ENCODE peak calls at places on chromosomes 13 and 19, in nine cellular contexts. One of them, this sample, is unnamed.

GRCh38 chr19:12733369-12733896 is 1.1 kb downstream of the TRIR start:
- DNase-seq in posterior vena cava: no peak
- DNase-seq in GM10248: peak
- DNase-seq in NCI-H226: peak
- DNase-seq in hippocampal formation: no peak
- DNase-seq in endothelial cell: no peak
- DNase-seq in AG08396: peak
- DNase-seq in AG04449: no peak
- DNase-seq in T-helper 1 cell: no peak
- DNase-seq in this sample: no peak

GRCh38 chr19:48992571-48993174 is 436 bp downstream of the GYS1 start:
- DNase-seq in posterior vena cava: no peak
- DNase-seq in GM10248: no peak
- DNase-seq in NCI-H226: no peak
- DNase-seq in hippocampal formation: no peak
- DNase-seq in endothelial cell: peak
- DNase-seq in AG08396: no peak
- DNase-seq in AG04449: no peak
- DNase-seq in T-helper 1 cell: no peak
- DNase-seq in this sample: no peak

GRCh38 chr13:110233181-110233641 is 73.7 kb downstream of the COL4A1 start:
- DNase-seq in posterior vena cava: peak
- DNase-seq in GM10248: no peak
- DNase-seq in NCI-H226: no peak
- DNase-seq in hippocampal formation: no peak
- DNase-seq in endothelial cell: no peak
- DNase-seq in AG08396: peak
- DNase-seq in AG04449: no peak
- DNase-seq in T-helper 1 cell: no peak
- DNase-seq in this sample: no peak

GRCh38 chr19:35013047-35013819 is 13.1 kb downstream of the GRAMD1A start:
- DNase-seq in posterior vena cava: peak
- DNase-seq in GM10248: peak
- DNase-seq in NCI-H226: no peak
- DNase-seq in hippocampal formation: peak
- DNase-seq in endothelial cell: peak
- DNase-seq in AG08396: peak
- DNase-seq in AG04449: no peak
- DNase-seq in T-helper 1 cell: peak
- DNase-seq in this sample: peak

GRCh38 chr19:51129716-51130115 is 5.0 kb downstream of the SIGLEC9 start:
- DNase-seq in posterior vena cava: peak
- DNase-seq in GM10248: no peak
- DNase-seq in NCI-H226: no peak
- DNase-seq in hippocampal formation: no peak
- DNase-seq in endothelial cell: no peak
- DNase-seq in AG08396: no peak
- DNase-seq in AG04449: no peak
- DNase-seq in T-helper 1 cell: no peak
- DNase-seq in this sample: no peak

GRCh38 chr13:90239130-90239529 is 1108.4 kb upstream of the MIR17HG start:
- DNase-seq in posterior vena cava: no peak
- DNase-seq in GM10248: no peak
- DNase-seq in NCI-H226: no peak
- DNase-seq in hippocampal formation: no peak
- DNase-seq in endothelial cell: no peak
- DNase-seq in AG08396: no peak
- DNase-seq in AG04449: no peak
- DNase-seq in T-helper 1 cell: no peak
- DNase-seq in this sample: no peak

GRCh38 chr19:19546751-19547162 is 8.7 kb downstream of the CILP2 start:
- DNase-seq in posterior vena cava: no peak
- DNase-seq in GM10248: no peak
- DNase-seq in NCI-H226: no peak
- DNase-seq in hippocampal formation: no peak
- DNase-seq in endothelial cell: no peak
- DNase-seq in AG08396: no peak
- DNase-seq in AG04449: no peak
- DNase-seq in T-helper 1 cell: no peak
- DNase-seq in this sample: no peak

GRCh38 chr13:64529874-64530485 is 2700.2 kb downstream of the PCDH9 start:
- DNase-seq in posterior vena cava: no peak
- DNase-seq in GM10248: peak
- DNase-seq in NCI-H226: no peak
- DNase-seq in hippocampal formation: no peak
- DNase-seq in endothelial cell: peak
- DNase-seq in AG08396: no peak
- DNase-seq in AG04449: no peak
- DNase-seq in T-helper 1 cell: no peak
- DNase-seq in this sample: no peak

GRCh38 chr19:33301011-33301899 is 1.1 kb downstream of the CEBPA start:
- DNase-seq in posterior vena cava: peak
- DNase-seq in GM10248: no peak
- DNase-seq in NCI-H226: no peak
- DNase-seq in hippocampal formation: no peak
- DNase-seq in endothelial cell: peak
- DNase-seq in AG08396: peak
- DNase-seq in AG04449: no peak
- DNase-seq in T-helper 1 cell: no peak
- DNase-seq in this sample: peak

GRCh38 chr13:60267498-60268202 is 103.9 kb upstream of the DIAPH3 start:
- DNase-seq in posterior vena cava: no peak
- DNase-seq in GM10248: no peak
- DNase-seq in NCI-H226: no peak
- DNase-seq in hippocampal formation: no peak
- DNase-seq in endothelial cell: no peak
- DNase-seq in AG08396: no peak
- DNase-seq in AG04449: no peak
- DNase-seq in T-helper 1 cell: no peak
- DNase-seq in this sample: peak

GRCh38 chr13:114027046-114027760 is 53.3 kb upstream of the C13orf46 start:
- DNase-seq in posterior vena cava: no peak
- DNase-seq in GM10248: no peak
- DNase-seq in NCI-H226: no peak
- DNase-seq in hippocampal formation: no peak
- DNase-seq in endothelial cell: no peak
- DNase-seq in AG08396: peak
- DNase-seq in AG04449: no peak
- DNase-seq in T-helper 1 cell: no peak
- DNase-seq in this sample: no peak

GRCh38 chr19:459724-460511 is 915 bp downstream of the SHC2 start:
- DNase-seq in posterior vena cava: no peak
- DNase-seq in GM10248: no peak
- DNase-seq in NCI-H226: peak
- DNase-seq in hippocampal formation: peak
- DNase-seq in endothelial cell: peak
- DNase-seq in AG08396: peak
- DNase-seq in AG04449: no peak
- DNase-seq in T-helper 1 cell: no peak
- DNase-seq in this sample: peak

GRCh38 chr13:23876265-23876664 is 12.9 kb downstream of the MIPEP start:
- DNase-seq in posterior vena cava: no peak
- DNase-seq in GM10248: no peak
- DNase-seq in NCI-H226: no peak
- DNase-seq in hippocampal formation: no peak
- DNase-seq in endothelial cell: no peak
- DNase-seq in AG08396: peak
- DNase-seq in AG04449: no peak
- DNase-seq in T-helper 1 cell: no peak
- DNase-seq in this sample: no peak

GRCh38 chr13:33997574-33997973 is 179.6 kb downstream of the RFC3 start:
- DNase-seq in posterior vena cava: no peak
- DNase-seq in GM10248: no peak
- DNase-seq in NCI-H226: no peak
- DNase-seq in hippocampal formation: no peak
- DNase-seq in endothelial cell: no peak
- DNase-seq in AG08396: no peak
- DNase-seq in AG04449: no peak
- DNase-seq in T-helper 1 cell: no peak
- DNase-seq in this sample: no peak

GRCh38 chr19:22527554-22527953 is 105.4 kb upstream of the ZNF98 start:
- DNase-seq in posterior vena cava: no peak
- DNase-seq in GM10248: no peak
- DNase-seq in NCI-H226: no peak
- DNase-seq in hippocampal formation: no peak
- DNase-seq in endothelial cell: no peak
- DNase-seq in AG08396: no peak
- DNase-seq in AG04449: no peak
- DNase-seq in T-helper 1 cell: no peak
- DNase-seq in this sample: no peak

GRCh38 chr13:30679483-30680330 is 55.6 kb upstream of the ALOX5AP start:
- DNase-seq in posterior vena cava: no peak
- DNase-seq in GM10248: peak
- DNase-seq in NCI-H226: no peak
- DNase-seq in hippocampal formation: no peak
- DNase-seq in endothelial cell: peak
- DNase-seq in AG08396: peak
- DNase-seq in AG04449: no peak
- DNase-seq in T-helper 1 cell: no peak
- DNase-seq in this sample: peak

GRCh38 chr19:17579523-17580244 is 24.2 kb downstream of the COLGALT1 start:
- DNase-seq in posterior vena cava: peak
- DNase-seq in GM10248: peak
- DNase-seq in NCI-H226: peak
- DNase-seq in hippocampal formation: no peak
- DNase-seq in endothelial cell: peak
- DNase-seq in AG08396: peak
- DNase-seq in AG04449: no peak
- DNase-seq in T-helper 1 cell: no peak
- DNase-seq in this sample: peak

GRCh38 chr19:42323852-42324654 is 1.4 kb upstream of the MEGF8 start:
- DNase-seq in posterior vena cava: no peak
- DNase-seq in GM10248: no peak
- DNase-seq in NCI-H226: no peak
- DNase-seq in hippocampal formation: no peak
- DNase-seq in endothelial cell: no peak
- DNase-seq in AG08396: peak
- DNase-seq in AG04449: no peak
- DNase-seq in T-helper 1 cell: no peak
- DNase-seq in this sample: peak

GRCh38 chr13:52461265-52461664 is 6.0 kb downstream of the CKAP2 start:
- DNase-seq in posterior vena cava: no peak
- DNase-seq in GM10248: no peak
- DNase-seq in NCI-H226: no peak
- DNase-seq in hippocampal formation: no peak
- DNase-seq in endothelial cell: no peak
- DNase-seq in AG08396: no peak
- DNase-seq in AG04449: no peak
- DNase-seq in T-helper 1 cell: no peak
- DNase-seq in this sample: no peak

GRCh38 chr13:50610238-50610637 is 233.3 kb downstream of the DLEU7 start:
- DNase-seq in posterior vena cava: no peak
- DNase-seq in GM10248: no peak
- DNase-seq in NCI-H226: no peak
- DNase-seq in hippocampal formation: no peak
- DNase-seq in endothelial cell: no peak
- DNase-seq in AG08396: no peak
- DNase-seq in AG04449: no peak
- DNase-seq in T-helper 1 cell: no peak
- DNase-seq in this sample: no peak

GRCh38 chr13:112042496-112042895 is 24.5 kb upstream of the SOX1 start:
- DNase-seq in posterior vena cava: no peak
- DNase-seq in GM10248: no peak
- DNase-seq in NCI-H226: no peak
- DNase-seq in hippocampal formation: no peak
- DNase-seq in endothelial cell: no peak
- DNase-seq in AG08396: no peak
- DNase-seq in AG04449: no peak
- DNase-seq in T-helper 1 cell: no peak
- DNase-seq in this sample: no peak

GRCh38 chr13:62510906-62511655 is 1095.4 kb upstream of the PCDH20 start:
- DNase-seq in posterior vena cava: no peak
- DNase-seq in GM10248: no peak
- DNase-seq in NCI-H226: peak
- DNase-seq in hippocampal formation: no peak
- DNase-seq in endothelial cell: no peak
- DNase-seq in AG08396: no peak
- DNase-seq in AG04449: no peak
- DNase-seq in T-helper 1 cell: no peak
- DNase-seq in this sample: no peak

GRCh38 chr19:22545751-22546150 is 88.4 kb upstream of the ZNF492 start:
- DNase-seq in posterior vena cava: peak
- DNase-seq in GM10248: peak
- DNase-seq in NCI-H226: no peak
- DNase-seq in hippocampal formation: no peak
- DNase-seq in endothelial cell: peak
- DNase-seq in AG08396: peak
- DNase-seq in AG04449: no peak
- DNase-seq in T-helper 1 cell: no peak
- DNase-seq in this sample: peak

GRCh38 chr19:58563823-58564222 is 5.4 kb upstream of the UBE2M start:
- DNase-seq in posterior vena cava: no peak
- DNase-seq in GM10248: no peak
- DNase-seq in NCI-H226: no peak
- DNase-seq in hippocampal formation: no peak
- DNase-seq in endothelial cell: no peak
- DNase-seq in AG08396: no peak
- DNase-seq in AG04449: no peak
- DNase-seq in T-helper 1 cell: no peak
- DNase-seq in this sample: no peak

GRCh38 chr13:97853550-97853949 is 99.9 kb upstream of the IPO5 start:
- DNase-seq in posterior vena cava: no peak
- DNase-seq in GM10248: no peak
- DNase-seq in NCI-H226: no peak
- DNase-seq in hippocampal formation: no peak
- DNase-seq in endothelial cell: no peak
- DNase-seq in AG08396: peak
- DNase-seq in AG04449: no peak
- DNase-seq in T-helper 1 cell: no peak
- DNase-seq in this sample: no peak

GRCh38 chr19:1265611-1266115 is 3.5 kb upstream of the CIRBP start:
- DNase-seq in posterior vena cava: peak
- DNase-seq in GM10248: no peak
- DNase-seq in NCI-H226: peak
- DNase-seq in hippocampal formation: no peak
- DNase-seq in endothelial cell: no peak
- DNase-seq in AG08396: peak
- DNase-seq in AG04449: no peak
- DNase-seq in T-helper 1 cell: no peak
- DNase-seq in this sample: no peak

GRCh38 chr19:2550431-2551171 is 74.7 kb downstream of the GADD45B start:
- DNase-seq in posterior vena cava: peak
- DNase-seq in GM10248: no peak
- DNase-seq in NCI-H226: no peak
- DNase-seq in hippocampal formation: peak
- DNase-seq in endothelial cell: no peak
- DNase-seq in AG08396: no peak
- DNase-seq in AG04449: no peak
- DNase-seq in T-helper 1 cell: no peak
- DNase-seq in this sample: peak

GRCh38 chr13:64675256-64675892 is 2554.8 kb downstream of the PCDH9 start:
- DNase-seq in posterior vena cava: no peak
- DNase-seq in GM10248: no peak
- DNase-seq in NCI-H226: peak
- DNase-seq in hippocampal formation: no peak
- DNase-seq in endothelial cell: no peak
- DNase-seq in AG08396: no peak
- DNase-seq in AG04449: peak
- DNase-seq in T-helper 1 cell: no peak
- DNase-seq in this sample: no peak

GRCh38 chr19:6056801-6057650 is 53.3 kb downstream of the RFX2 start:
- DNase-seq in posterior vena cava: peak
- DNase-seq in GM10248: no peak
- DNase-seq in NCI-H226: peak
- DNase-seq in hippocampal formation: peak
- DNase-seq in endothelial cell: peak
- DNase-seq in AG08396: peak
- DNase-seq in AG04449: peak
- DNase-seq in T-helper 1 cell: no peak
- DNase-seq in this sample: peak

GRCh38 chr19:5466814-5467291 is 11.6 kb downstream of the ZNRF4 start:
- DNase-seq in posterior vena cava: no peak
- DNase-seq in GM10248: no peak
- DNase-seq in NCI-H226: no peak
- DNase-seq in hippocampal formation: no peak
- DNase-seq in endothelial cell: no peak
- DNase-seq in AG08396: no peak
- DNase-seq in AG04449: no peak
- DNase-seq in T-helper 1 cell: no peak
- DNase-seq in this sample: no peak

GRCh38 chr19:33032218-33032781 is 32.4 kb downstream of the RHPN2 start:
- DNase-seq in posterior vena cava: no peak
- DNase-seq in GM10248: no peak
- DNase-seq in NCI-H226: no peak
- DNase-seq in hippocampal formation: no peak
- DNase-seq in endothelial cell: no peak
- DNase-seq in AG08396: no peak
- DNase-seq in AG04449: no peak
- DNase-seq in T-helper 1 cell: no peak
- DNase-seq in this sample: no peak